ENCODE peak calls at places on chromosomes 13 and 19, in ten cellular contexts. I is HCT116; P is NCI-H1694 treated with DMSO at 0.1 percent for 48 hours; A is cardiac muscle cell; J is HFFc6; M is AG10803; Y is kidney tubule cell; Q is CD8-positive, alpha-beta memory T cell; S is HEK293T; G is activated CD4-positive, alpha-beta memory T cell treated with anti-CD3 and anti-CD28 coated beads, Interleukin-2, amount 10 ng/mL, durations not matched to agents 7 days and 5 days. H is an unnamed sample.
A peak's percentile ranks its signal among the peaks of the same experiment; 100 is the strongest.

GRCh38 chr19:39408392-39409206 is 2.0 kb downstream of the ZFP36 start:
- DNase-seq in M (peak; percentile 53), Y (no peak), I (peak; percentile 68), P (no peak), S (no peak), Q (peak; percentile 54), J (peak; percentile 53), G (peak; percentile 43), A (peak; percentile 67), H (no peak)

GRCh38 chr13:108795841-108796240 is 166.4 kb downstream of the MYO16 start:
- DNase-seq in G (no peak), Q (no peak), I (no peak), Y (no peak), J (no peak), M (no peak), A (no peak), P (no peak), S (no peak), H (no peak)

GRCh38 chr13:28716511-28716910 is 2.3 kb downstream of the SLC46A3 start:
- DNase-seq in J (peak; percentile 73), P (no peak), Q (no peak), S (no peak), I (peak; percentile 35), Y (peak; percentile 92), M (peak; percentile 81), G (no peak), A (peak; percentile 88), H (no peak)

GRCh38 chr13:97574926-97575325 is 141.0 kb downstream of the RAP2A start:
- DNase-seq in Q (no peak), P (peak; percentile 2), A (peak; percentile 67), J (peak; percentile 39), S (peak; percentile 33), M (peak; percentile 25), I (peak; percentile 31), G (no peak), Y (peak; percentile 31), H (peak; percentile 75)

GRCh38 chr13:30466358-30466714 is 600 bp upstream of the HMGB1 start:
- DNase-seq in M (peak; percentile 4), Y (peak; percentile 74), J (peak; percentile 43), G (no peak), I (no peak), Q (no peak), A (no peak), P (no peak), S (no peak), H (peak; percentile 30)

GRCh38 chr13:51674276-51674675 is 90.0 kb downstream of the WDFY2 start:
- DNase-seq in Y (peak; percentile 28), P (no peak), M (no peak), J (no peak), G (no peak), Q (no peak), A (no peak), I (peak; percentile 12), S (no peak), H (no peak)

GRCh38 chr13:24680258-24680920 is at the start of gene ATP12A:
- DNase-seq in Q (peak; percentile 22), M (no peak), S (peak; percentile 16), J (no peak), P (no peak), A (no peak), I (no peak), Y (no peak), G (peak; percentile 45), H (no peak)

GRCh38 chr13:98217597-98217996 is 40.5 kb upstream of the RNF113B start:
- DNase-seq in A (no peak), G (no peak), M (no peak), Y (no peak), Q (no peak), S (no peak), P (no peak), J (no peak), I (no peak), H (no peak)

GRCh38 chr19:54455786-54456422 is 6.9 kb downstream of the LENG8 start:
- DNase-seq in Y (no peak), G (no peak), M (no peak), S (no peak), J (no peak), I (no peak), P (no peak), A (no peak), Q (no peak), H (no peak)

GRCh38 chr19:10868872-10869547 is 2.3 kb upstream of the CARM1 start:
- DNase-seq in I (no peak), J (no peak), Q (no peak), S (no peak), Y (no peak), P (no peak), M (no peak), A (no peak), G (no peak), H (no peak)

GRCh38 chr13:51912091-51912490 is 50.3 kb downstream of the CCDC70 start:
- DNase-seq in P (no peak), M (no peak), Q (no peak), G (no peak), I (no peak), S (no peak), A (no peak), Y (peak; percentile 64), J (no peak), H (no peak)

GRCh38 chr13:36778083-36778671 is 40.8 kb upstream of the RFXAP start:
- DNase-seq in A (peak; percentile 70), G (no peak), J (peak; percentile 6), I (no peak), S (no peak), M (peak; percentile 65), Y (peak; percentile 80), P (no peak), Q (no peak), H (no peak)

GRCh38 chr13:113418722-113419049 is 34.6 kb downstream of the ADPRHL1 start:
- DNase-seq in J (no peak), A (no peak), P (no peak), G (no peak), M (no peak), I (no peak), Q (no peak), S (no peak), Y (no peak), H (no peak)

GRCh38 chr19:10431943-10432735 is 11.8 kb downstream of the PDE4A start:
- DNase-seq in I (no peak), J (no peak), Q (peak; percentile 74), M (peak; percentile 47), A (peak; percentile 58), G (peak; percentile 69), P (no peak), S (no peak), Y (no peak), H (no peak)

H was measured in SHP77 treated with DMSO at 0.1 percent for 48 hours.